ENCODE peak calls at places on chromosome 19, in eight cellular contexts. E is mesenchymal stem cell, K is SJSA1, L is bronchial epithelial cell, H is astrocyte of the spinal cord, O is colonic mucosa, Y is right lobe of liver, X is right atrium auricular region. Z is an unnamed sample.

GRCh38 chr19:2235026-2235395 is 1.1 kb downstream of the PLEKHJ1 start:
- DNase-seq in E (no peak), K (no peak), L (peak), H (no peak), O (peak), Y (no peak), X (no peak), Z (no peak)

GRCh38 chr19:1977116-1977515 is 36.1 kb downstream of the CSNK1G2 start:
- DNase-seq in E (no peak), K (no peak), L (no peak), H (no peak), O (no peak), Y (no peak), X (no peak), Z (no peak)

GRCh38 chr19:2235396-2236284 is 489 bp downstream of the PLEKHJ1 start:
- DNase-seq in E (no peak), K (peak), L (peak), H (no peak), O (peak), Y (no peak), X (no peak), Z (no peak)

GRCh38 chr19:6250024-6250605 is 29.7 kb downstream of the MLLT1 start:
- DNase-seq in E (no peak), K (no peak), L (no peak), H (peak), O (no peak), Y (no peak), X (no peak), Z (no peak)

GRCh38 chr19:21432590-21432989 is 35.7 kb downstream of the ZNF493 start:
- DNase-seq in E (no peak), K (no peak), L (peak), H (no peak), O (no peak), Y (no peak), X (no peak), Z (no peak)

GRCh38 chr19:5430237-5430636 is 25.0 kb upstream of the ZNRF4 start:
- DNase-seq in E (no peak), K (no peak), L (no peak), H (no peak), O (no peak), Y (no peak), X (no peak), Z (no peak)

GRCh38 chr19:53538378-53539109 is 599 bp downstream of the ZNF331 start:
- DNase-seq in E (no peak), K (no peak), L (no peak), H (no peak), O (no peak), Y (no peak), X (no peak), Z (no peak)

GRCh38 chr19:17441241-17442135 is 7.0 kb downstream of the TMEM221 start:
- DNase-seq in E (peak), K (peak), L (no peak), H (peak), O (no peak), Y (no peak), X (no peak), Z (no peak)

GRCh38 chr19:18203408-18203862 is 407 bp downstream of the RAB3A start:
- DNase-seq in E (no peak), K (no peak), L (no peak), H (no peak), O (peak), Y (no peak), X (no peak), Z (no peak)

GRCh38 chr19:51749979-51750378 is 1.7 kb downstream of the FPR1 start:
- DNase-seq in E (no peak), K (no peak), L (no peak), H (no peak), O (no peak), Y (no peak), X (no peak), Z (no peak)

GRCh38 chr19:16645140-16645539 is 14.8 kb downstream of the SMIM7 start:
- DNase-seq in E (no peak), K (no peak), L (no peak), H (no peak), O (no peak), Y (no peak), X (no peak), Z (no peak)

GRCh38 chr19:18649371-18650047 is 12.7 kb downstream of the KLHL26 start:
- DNase-seq in E (peak), K (no peak), L (peak), H (peak), O (peak), Y (no peak), X (peak), Z (no peak)

GRCh38 chr19:6020972-6021805 is 43.2 kb upstream of the RANBP3 start:
- DNase-seq in E (no peak), K (no peak), L (no peak), H (no peak), O (no peak), Y (no peak), X (no peak), Z (no peak)

GRCh38 chr19:40612831-40613668 is 11.9 kb downstream of the LTBP4 start:
- DNase-seq in E (peak), K (peak), L (peak), H (peak), O (peak), Y (no peak), X (no peak), Z (no peak)

GRCh38 chr19:51681286-51681956 is 11.7 kb upstream of the SPACA6 start:
- DNase-seq in E (peak), K (peak), L (no peak), H (no peak), O (no peak), Y (no peak), X (no peak), Z (no peak)

GRCh38 chr19:8366121-8366581 is 2.2 kb downstream of the ANGPTL4 start:
- DNase-seq in E (peak), K (no peak), L (no peak), H (no peak), O (no peak), Y (peak), X (no peak), Z (no peak)

GRCh38 chr19:8366961-8367326 is 3.0 kb downstream of the ANGPTL4 start:
- DNase-seq in E (no peak), K (no peak), L (no peak), H (no peak), O (no peak), Y (peak), X (no peak), Z (no peak)

GRCh38 chr19:8368136-8368535 is 4.2 kb downstream of the ANGPTL4 start:
- DNase-seq in E (peak), K (no peak), L (no peak), H (no peak), O (no peak), Y (no peak), X (no peak), Z (no peak)

GRCh38 chr19:8370176-8371010 is 6.4 kb downstream of the ANGPTL4 start:
- DNase-seq in E (peak), K (no peak), L (no peak), H (no peak), O (no peak), Y (no peak), X (peak), Z (no peak)

DNA sequence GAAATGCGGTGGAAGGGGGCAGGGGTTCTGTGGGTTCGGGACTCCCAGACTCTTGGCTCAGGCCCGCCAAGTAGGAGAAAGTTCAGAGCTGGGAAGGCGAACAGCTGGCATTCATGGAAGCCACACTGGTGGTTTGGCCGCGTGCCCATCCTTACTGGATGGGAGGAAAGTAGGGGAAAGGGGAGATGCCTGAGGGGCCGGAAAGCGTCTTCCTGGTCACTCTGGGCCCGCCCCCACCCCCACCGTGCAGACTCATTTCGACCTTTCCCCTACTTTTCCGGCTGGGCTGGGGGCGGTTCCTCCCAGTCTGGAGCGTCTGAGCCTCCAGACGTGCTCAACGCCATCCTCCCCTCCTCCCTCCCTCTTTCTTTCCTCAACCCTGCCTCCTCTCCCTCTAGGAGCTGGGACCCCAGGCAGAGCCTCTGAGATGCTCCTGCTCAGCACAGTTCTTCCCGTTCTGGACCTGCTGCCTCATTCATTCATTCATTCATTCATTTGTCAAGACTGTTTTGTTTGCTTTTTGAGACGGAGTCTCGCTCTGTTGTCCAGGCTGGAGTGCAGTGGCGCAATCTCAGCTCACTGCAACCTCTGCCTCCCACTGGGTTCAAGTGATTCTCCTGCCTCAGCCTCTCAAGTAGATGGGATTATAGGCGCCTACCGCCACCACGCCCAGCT is 3.5 kb downstream of the ANGPTL4 start:
- DNase-seq in E (peak), K (peak), L (peak), H (peak), O (peak), Y (peak), X (peak), Z (peak)
- H3K4me3 ChIP-seq in E (peak), K (no peak), L (no peak), H (no peak), O (no peak), Y (no peak), X (peak), Z (no peak)

GRCh38 chr19:45640849-45641273 is 1.7 kb upstream of the EML2 start:
- DNase-seq in E (no peak), K (no peak), L (peak), H (no peak), O (peak), Y (no peak), X (no peak), Z (no peak)
- H3K4me3 ChIP-seq in E (no peak), K (no peak), L (no peak), H (no peak), O (no peak), Y (no peak), X (no peak), Z (peak)

DNA sequence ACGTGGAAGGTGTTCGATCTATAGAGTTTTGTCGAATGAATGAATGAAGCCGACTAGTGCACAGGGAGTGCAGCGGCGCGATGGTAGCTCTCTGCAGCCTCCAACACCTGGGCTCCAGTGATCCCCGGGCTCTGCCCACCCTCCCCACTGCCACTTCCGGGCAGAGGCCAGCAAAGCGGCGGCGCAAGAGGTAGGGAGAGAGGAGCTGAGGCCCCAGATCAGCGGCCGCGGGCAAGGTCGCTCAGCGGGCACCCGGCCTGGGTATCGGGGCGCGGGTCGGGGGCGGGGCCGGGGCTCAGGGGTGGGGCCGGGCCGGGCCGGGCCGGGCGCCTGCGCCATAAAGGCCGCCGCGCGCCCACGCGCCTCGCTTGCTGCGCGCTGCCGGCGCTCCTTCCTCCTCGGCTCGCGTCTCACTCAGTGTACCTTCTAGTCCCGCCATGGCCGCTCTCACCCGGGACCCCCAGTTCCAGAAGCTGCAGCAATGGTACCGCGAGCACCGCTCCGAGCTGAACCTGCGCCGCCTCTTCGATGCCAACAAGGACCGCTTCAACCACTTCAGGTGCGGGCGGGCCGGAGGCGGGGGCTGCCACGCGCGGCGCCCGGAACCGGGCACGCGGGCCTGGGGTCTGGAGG is at the start of gene GPI:
- DNase-seq in E (peak), K (peak), L (peak), H (peak), O (peak), Y (peak), X (no peak), Z (no peak)
- H3K4me3 ChIP-seq in E (peak), K (peak), L (peak), H (peak), O (peak), Y (peak), X (peak), Z (peak)

DNA sequence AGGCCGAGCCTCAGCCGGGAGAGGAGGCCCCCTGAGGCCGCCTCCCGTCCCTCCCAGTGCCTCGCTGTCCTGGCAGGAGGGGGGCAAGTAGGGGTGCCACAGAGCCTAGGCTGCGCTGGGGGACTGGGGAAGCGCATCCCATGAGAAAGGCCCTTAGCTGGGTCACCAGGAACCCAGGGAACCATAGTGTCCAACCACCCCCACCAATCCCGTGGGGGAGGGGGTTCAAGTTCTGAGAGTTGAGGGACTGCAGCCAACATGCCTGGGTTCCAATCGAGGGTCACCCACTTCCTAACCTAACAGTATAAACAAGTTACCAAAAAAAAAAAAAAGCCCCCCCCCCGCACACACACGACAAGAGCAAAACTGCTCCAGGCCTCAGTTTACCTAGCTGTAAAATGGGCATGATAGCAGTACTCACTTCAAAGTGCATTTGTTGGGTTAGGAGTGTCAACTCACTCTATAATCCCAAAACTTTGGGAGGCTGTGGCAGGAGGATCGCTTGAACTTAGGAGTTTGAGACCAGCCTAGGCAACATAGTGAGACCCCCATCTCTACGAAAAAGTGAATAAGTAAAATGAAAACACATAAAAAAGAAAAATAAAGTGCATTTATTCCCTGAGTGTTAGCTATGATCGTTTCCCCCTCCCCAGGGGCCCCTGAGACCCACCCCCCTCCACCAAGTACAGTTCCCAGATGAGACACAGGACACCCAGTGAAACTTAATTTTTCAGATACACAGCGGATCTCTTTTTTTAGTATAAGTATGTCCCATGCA is 28.8 kb upstream of the NANOS3 start:
- DNase-seq in E (no peak), K (no peak), L (no peak), H (no peak), O (no peak), Y (no peak), X (no peak), Z (no peak)
- H3K4me3 ChIP-seq in E (no peak), K (peak), L (peak), H (no peak), O (peak), Y (peak), X (peak), Z (peak)

GRCh38 chr19:46615966-46616365 is 8.9 kb downstream of the PTGIR start:
- DNase-seq in E (no peak), K (no peak), L (no peak), H (no peak), O (no peak), Y (no peak), X (no peak), Z (no peak)

GRCh38 chr19:46617566-46618079 is 7.3 kb downstream of the PTGIR start:
- DNase-seq in E (no peak), K (no peak), L (no peak), H (no peak), O (no peak), Y (no peak), X (no peak), Z (no peak)

GRCh38 chr19:46614114-46614701 is 10.7 kb downstream of the PTGIR start:
- DNase-seq in E (peak), K (peak), L (peak), H (peak), O (peak), Y (peak), X (peak), Z (peak)

GRCh38 chr19:46618670-46619231 is 6.1 kb downstream of the PTGIR start:
- DNase-seq in E (no peak), K (no peak), L (no peak), H (no peak), O (no peak), Y (no peak), X (no peak), Z (no peak)

GRCh38 chr19:46616631-46617322 is 8.1 kb downstream of the PTGIR start:
- DNase-seq in E (peak), K (no peak), L (peak), H (peak), O (no peak), Y (peak), X (no peak), Z (peak)
- H3K4me3 ChIP-seq in E (no peak), K (no peak), L (no peak), H (no peak), O (no peak), Y (no peak), X (no peak), Z (no peak)

GRCh38 chr19:56269348-56269747 is 3.2 kb upstream of the EDDM13 start:
- DNase-seq in E (no peak), K (no peak), L (no peak), H (no peak), O (no peak), Y (no peak), X (no peak), Z (no peak)

GRCh38 chr19:56272448-56272847 is at the start of gene EDDM13:
- DNase-seq in E (no peak), K (no peak), L (no peak), H (no peak), O (no peak), Y (no peak), X (no peak), Z (no peak)

GRCh38 chr19:56270676-56271075 is 1.9 kb upstream of the EDDM13 start:
- DNase-seq in E (no peak), K (no peak), L (no peak), H (no peak), O (no peak), Y (no peak), X (no peak), Z (no peak)

GRCh38 chr19:56271096-56271495 is 1.5 kb upstream of the EDDM13 start:
- DNase-seq in E (no peak), K (no peak), L (no peak), H (no peak), O (no peak), Y (no peak), X (no peak), Z (no peak)

DNA sequence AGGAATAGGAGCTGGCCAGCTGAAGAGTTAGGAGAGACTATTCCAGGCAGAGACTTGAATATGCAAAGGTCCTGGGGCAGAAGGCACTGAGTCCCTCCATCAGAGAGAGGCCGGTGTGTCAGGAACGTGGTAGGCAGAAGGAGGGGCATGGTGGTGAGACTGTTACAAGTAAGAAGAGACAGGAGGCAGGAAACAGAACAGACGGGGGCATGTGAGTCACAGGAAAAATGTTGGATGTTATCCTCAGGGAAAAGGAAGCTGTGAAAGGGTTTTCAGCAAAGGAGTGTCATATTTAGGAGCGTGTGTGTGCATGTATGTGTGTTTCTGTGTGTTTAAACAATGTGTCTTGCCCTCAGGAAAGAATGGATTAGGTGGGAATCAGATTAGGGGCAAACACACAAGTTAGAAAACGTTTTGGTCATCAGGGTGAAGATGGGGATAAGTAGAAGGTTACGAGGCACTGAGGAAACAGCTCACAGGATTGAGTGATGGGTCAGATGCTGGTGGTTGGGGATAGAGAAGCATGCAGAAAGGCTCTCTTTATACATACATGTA is 1.1 kb downstream of the EDDM13 start:
- DNase-seq in E (peak), K (no peak), L (peak), H (peak), O (no peak), Y (no peak), X (no peak), Z (peak)
- H3K4me3 ChIP-seq in E (no peak), K (no peak), L (no peak), H (no peak), O (no peak), Y (no peak), X (no peak), Z (no peak)

DNA sequence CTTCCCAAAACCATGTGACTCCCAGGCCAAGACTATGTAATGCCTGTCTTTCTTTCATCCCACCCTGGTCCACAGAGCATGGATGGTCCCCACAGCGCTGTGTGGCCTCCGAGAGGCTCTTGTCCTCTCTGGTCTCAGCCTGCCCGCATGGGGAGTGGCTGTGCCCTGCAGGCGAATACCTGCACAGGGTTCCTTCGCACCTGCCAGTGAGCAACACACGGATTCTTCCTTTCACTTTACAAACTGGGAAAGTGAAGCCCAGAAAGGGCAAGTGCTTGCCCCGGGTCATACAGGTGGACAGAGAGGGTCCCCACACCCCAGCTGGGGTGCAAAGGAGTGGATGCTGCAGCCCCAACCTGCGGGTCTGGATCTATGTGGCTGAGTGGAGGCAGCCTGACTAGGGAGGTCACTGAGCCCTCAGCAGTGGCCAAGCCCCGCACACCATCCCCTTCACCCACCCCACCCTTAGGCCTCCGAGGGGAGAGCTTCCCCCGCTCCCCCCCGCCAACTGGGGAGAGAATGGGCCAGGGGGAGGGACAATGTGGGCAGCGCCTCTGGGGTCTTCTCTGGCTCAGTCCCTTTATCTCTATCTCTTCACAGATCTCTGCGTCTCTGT is 747 bp upstream of the MARK4 start:
- DNase-seq in E (no peak), K (no peak), L (peak), H (no peak), O (no peak), Y (no peak), X (no peak), Z (no peak)
- H3K4me3 ChIP-seq in E (peak), K (peak), L (peak), H (peak), O (peak), Y (peak), X (peak), Z (peak)

GRCh38 chr19:292951-293350 is 1.7 kb upstream of the PLPP2 start:
- DNase-seq in E (no peak), K (no peak), L (no peak), H (no peak), O (no peak), Y (no peak), X (no peak), Z (no peak)

GRCh38 chr19:290539-291521 is at the start of gene PLPP2:
- DNase-seq in E (no peak), K (peak), L (no peak), H (peak), O (peak), Y (peak), X (no peak), Z (no peak)

GRCh38 chr19:293436-294110 is 2.4 kb upstream of the PLPP2 start:
- DNase-seq in E (no peak), K (no peak), L (no peak), H (no peak), O (no peak), Y (no peak), X (no peak), Z (no peak)

GRCh38 chr19:291561-292280 is 518 bp upstream of the PLPP2 start:
- DNase-seq in E (no peak), K (no peak), L (no peak), H (no peak), O (peak), Y (no peak), X (no peak), Z (no peak)

GRCh38 chr19:292281-292884 is 1.2 kb upstream of the PLPP2 start:
- DNase-seq in E (no peak), K (no peak), L (no peak), H (no peak), O (no peak), Y (no peak), X (no peak), Z (no peak)
- H3K4me3 ChIP-seq in E (no peak), K (no peak), L (no peak), H (no peak), O (no peak), Y (no peak), X (no peak), Z (no peak)